ENCODE peak calls at places on chromosomes 13 and 19, in seven cellular contexts. R, O, S, G, W, P and I are unnamed samples.

GRCh38 chr13:114134111-114134943 is 1.9 kb upstream of the RASA3 start:
- DNase-seq in P (no peak), O (no peak), R (no peak), W (no peak), S (peak), G (peak), I (no peak)

GRCh38 chr19:6464070-6464873 is at the start of gene CRB3:
- DNase-seq in O (no peak), W (no peak), R (no peak), S (no peak), P (no peak), G (no peak), I (no peak)

GRCh38 chr13:25330541-25330940 is 29.1 kb downstream of the NUP58 start:
- DNase-seq in S (no peak), G (no peak), W (no peak), R (no peak), P (no peak), O (peak), I (no peak)

GRCh38 chr13:67221630-67222226 is 8.4 kb downstream of the PCDH9 start:
- DNase-seq in R (no peak), G (no peak), O (no peak), W (no peak), P (no peak), S (no peak), I (no peak)

GRCh38 chr19:55101261-55101660 is 16.2 kb downstream of the PPP1R12C start:
- DNase-seq in W (no peak), O (no peak), S (no peak), R (no peak), G (no peak), P (no peak), I (no peak)

GRCh38 chr13:100438059-100438788 is 150.4 kb downstream of the GGACT start:
- DNase-seq in O (no peak), R (no peak), P (no peak), S (no peak), W (no peak), G (no peak), I (no peak)

GRCh38 chr19:58346961-58347929 is 6.0 kb downstream of the A1BG start:
- DNase-seq in P (no peak), S (peak), W (peak), R (peak), O (peak), G (peak), I (no peak)

GRCh38 chr19:29524201-29524911 is 1.4 kb upstream of the VSTM2B start:
- DNase-seq in S (no peak), O (no peak), R (no peak), P (no peak), W (peak), G (no peak), I (no peak)

GRCh38 chr19:16043156-16043757 is 33.0 kb upstream of the TPM4 start:
- DNase-seq in G (no peak), R (no peak), W (no peak), S (no peak), P (no peak), O (no peak), I (no peak)

GRCh38 chr19:34667349-34668076 is 9.4 kb downstream of the SCGB2B2 start:
- DNase-seq in O (peak), G (peak), P (peak), S (no peak), R (no peak), W (no peak), I (no peak)

GRCh38 chr19:42471554-42472249 is 29.0 kb upstream of the CXCL17 start:
- DNase-seq in O (peak), S (no peak), W (no peak), P (no peak), G (no peak), R (no peak), I (no peak)

GRCh38 chr13:32205426-32206096 is 109.6 kb downstream of the ZAR1L start:
- DNase-seq in O (peak), R (no peak), P (no peak), G (peak), S (no peak), W (no peak), I (no peak)

GRCh38 chr19:12956446-12957388 is at the start of gene GADD45GIP1:
- DNase-seq in R (peak), O (peak), P (no peak), S (peak), W (peak), G (peak), I (no peak)

GRCh38 chr19:47231215-47232054 is 436 bp upstream of the BBC3 start:
- DNase-seq in P (peak), O (peak), S (peak), G (no peak), W (peak), R (peak), I (no peak)

GRCh38 chr13:44331446-44331845 is 42.2 kb upstream of the SERP2 start:
- DNase-seq in O (peak), R (no peak), G (no peak), P (no peak), W (no peak), S (no peak), I (no peak)

GRCh38 chr19:14048439-14049153 is 13.3 kb downstream of the PALM3 start:
- DNase-seq in S (peak), P (no peak), R (peak), W (no peak), O (peak), G (peak), I (no peak)

GRCh38 chr13:33441015-33441414 is 155.5 kb upstream of the STARD13 start:
- DNase-seq in G (peak), O (peak), S (peak), P (peak), W (no peak), R (no peak), I (no peak)

GRCh38 chr13:51817717-51818116 is 13.8 kb upstream of the DHRS12 start:
- DNase-seq in G (no peak), P (no peak), O (no peak), R (no peak), W (no peak), S (no peak), I (no peak)

GRCh38 chr13:44108345-44108858 is 228.7 kb downstream of the LACC1 start:
- DNase-seq in S (no peak), P (no peak), G (no peak), R (no peak), O (no peak), W (no peak), I (no peak)